ENCODE peak calls at places on chromosomes 2 and 18, in six cellular contexts. S is neural crest cell, O is fibroblast of mammary gland, N is cardiac fibroblast, B is NB4, G is brain microvascular endothelial cell. E is an unnamed sample.

GRCh38 chr2:136319651-136320050 is 201.7 kb upstream of the CXCR4 start:
- DNase-seq in S (no peak), O (no peak), N (no peak), B (no peak), G (no peak), E (no peak)

GRCh38 chr2:54639609-54640008 is 83.9 kb upstream of the EML6 start:
- DNase-seq in S (no peak), O (peak), N (peak), B (no peak), G (no peak), E (no peak)

GRCh38 chr18:13407484-13407883 is 188.9 kb downstream of the LDLRAD4 start:
- DNase-seq in S (no peak), O (no peak), N (no peak), B (no peak), G (no peak), E (no peak)

GRCh38 chr2:19219060-19219459 is 139.4 kb downstream of the OSR1 start:
- DNase-seq in S (no peak), O (no peak), N (no peak), B (no peak), G (no peak), E (no peak)

GRCh38 chr2:216829533-216829932 is 30.3 kb downstream of the TNP1 start:
- DNase-seq in S (no peak), O (peak), N (peak), B (no peak), G (peak), E (no peak)

GRCh38 chr2:56448403-56448998 is 264.7 kb downstream of the CCDC85A start:
- DNase-seq in S (no peak), O (no peak), N (no peak), B (no peak), G (no peak), E (no peak)

GRCh38 chr18:21598726-21599584 is 1.5 kb downstream of the ESCO1 start:
- DNase-seq in S (no peak), O (no peak), N (peak), B (peak), G (no peak), E (peak)

GRCh38 chr2:176130153-176130916 is 830 bp downstream of the HOXD8 start:
- DNase-seq in S (no peak), O (peak), N (no peak), B (no peak), G (no peak), E (no peak)

GRCh38 chr18:55839350-55839749 is 251.4 kb upstream of the TCF4 start:
- DNase-seq in S (no peak), O (peak), N (peak), B (no peak), G (peak), E (no peak)

GRCh38 chr2:38499921-38500634 is 102.7 kb downstream of the HNRNPLL start:
- DNase-seq in S (no peak), O (no peak), N (peak), B (no peak), G (no peak), E (no peak)

GRCh38 chr2:118945921-118946320 is 3.9 kb downstream of the MARCO start:
- DNase-seq in S (no peak), O (peak), N (no peak), B (peak), G (no peak), E (no peak)
- TF ChIP-seq CTCF in S (peak), O (no peak), N (no peak), B (no peak), G (no peak), E (no peak)

GRCh38 chr18:37314534-37314933 is 251.1 kb downstream of the CELF4 start:
- DNase-seq in S (no peak), O (no peak), N (no peak), B (no peak), G (no peak), E (no peak)
- TF ChIP-seq CTCF in S (no peak), O (no peak), N (no peak), B (no peak), G (no peak), E (no peak)

GRCh38 chr2:46552528-46552927 is 73.2 kb downstream of the TMEM247 start:
- DNase-seq in S (no peak), O (no peak), N (no peak), B (no peak), G (no peak), E (no peak)

GRCh38 chr2:46554381-46554780 is 75.0 kb downstream of the TMEM247 start:
- DNase-seq in S (no peak), O (peak), N (peak), B (no peak), G (no peak), E (no peak)

GRCh38 chr2:46557788-46558187 is 78.4 kb downstream of the TMEM247 start:
- DNase-seq in S (no peak), O (no peak), N (no peak), B (no peak), G (no peak), E (peak)

GRCh38 chr2:46555011-46555410 is 75.6 kb downstream of the TMEM247 start:
- DNase-seq in S (peak), O (no peak), N (no peak), B (peak), G (no peak), E (no peak)

DNA sequence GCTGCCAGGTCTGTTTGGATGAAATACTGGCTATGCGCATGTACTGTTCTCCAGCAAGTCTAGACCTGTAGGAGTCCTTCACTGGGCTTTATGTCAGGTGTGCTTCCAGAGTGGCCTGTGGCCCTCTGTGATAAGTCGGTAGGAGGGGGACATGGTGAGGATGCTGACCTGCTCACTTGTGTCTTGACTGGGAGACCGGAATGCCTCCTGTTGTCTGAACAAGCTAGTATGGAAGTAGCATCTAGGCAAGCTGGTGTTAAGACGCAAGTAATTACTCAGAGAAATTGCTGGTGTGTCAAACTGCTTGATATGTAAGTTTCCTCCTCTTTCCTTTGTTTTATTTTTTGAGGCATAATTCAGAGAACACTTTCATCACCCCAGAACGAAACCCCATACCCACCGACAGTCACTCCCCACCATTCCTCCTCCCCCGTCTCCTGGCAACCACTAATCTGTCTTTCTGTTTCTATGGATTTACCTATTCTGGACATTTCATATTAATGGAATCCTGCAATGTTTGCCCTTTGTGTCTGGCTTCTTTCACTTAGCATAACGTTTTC is 76.4 kb downstream of the TMEM247 start:
- DNase-seq in S (no peak), O (no peak), N (no peak), B (no peak), G (no peak), E (no peak)
- TF ChIP-seq CTCF in S (no peak), O (no peak), N (no peak), B (no peak), G (no peak), E (no peak)

GRCh38 chr2:6794484-6794883 is 71.2 kb downstream of the CMPK2 start:
- DNase-seq in S (no peak), O (no peak), N (no peak), B (no peak), G (no peak), E (no peak)

GRCh38 chr2:6793913-6794312 is 71.8 kb downstream of the CMPK2 start:
- DNase-seq in S (no peak), O (no peak), N (no peak), B (no peak), G (no peak), E (no peak)

GRCh38 chr2:6793371-6793770 is 72.3 kb downstream of the CMPK2 start:
- DNase-seq in S (no peak), O (peak), N (no peak), B (peak), G (no peak), E (no peak)

GRCh38 chr2:6789559-6790138 is 76.1 kb downstream of the CMPK2 start:
- DNase-seq in S (no peak), O (no peak), N (no peak), B (no peak), G (no peak), E (no peak)

DNA sequence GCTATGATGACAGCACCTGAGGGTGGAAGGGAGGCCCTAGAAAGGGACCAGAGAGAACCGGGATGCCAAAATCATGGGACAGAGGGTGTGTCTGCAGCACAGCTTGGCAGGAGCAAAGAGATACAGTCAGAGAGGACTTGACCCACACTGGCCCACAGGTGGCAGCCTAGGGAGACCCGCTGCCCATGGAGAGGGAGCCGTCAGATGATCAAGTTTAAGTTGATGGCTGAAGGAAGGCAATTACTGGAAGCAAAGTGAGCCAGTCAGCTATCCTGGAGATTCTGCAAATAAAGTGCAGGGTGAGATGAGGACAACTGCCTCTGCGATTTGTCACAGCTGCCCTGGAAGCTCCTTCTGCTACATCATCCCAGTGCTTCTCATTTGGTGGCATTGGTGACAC is 74.0 kb downstream of the CMPK2 start:
- DNase-seq in S (no peak), O (no peak), N (no peak), B (peak), G (no peak), E (no peak)
- TF ChIP-seq CTCF in S (peak), O (no peak), N (no peak), B (peak), G (peak), E (peak)

GRCh38 chr2:68764781-68765385 is 30.3 kb downstream of the ARHGAP25 start:
- DNase-seq in S (no peak), O (no peak), N (peak), B (peak), G (no peak), E (no peak)
- TF ChIP-seq CTCF in S (no peak), O (no peak), N (no peak), B (no peak), G (no peak), E (no peak)

GRCh38 chr18:61132036-61132435 is 201.2 kb upstream of the CDH20 start:
- DNase-seq in S (no peak), O (no peak), N (no peak), B (no peak), G (no peak), E (no peak)

GRCh38 chr18:61129001-61129400 is 204.2 kb upstream of the CDH20 start:
- DNase-seq in S (no peak), O (no peak), N (no peak), B (no peak), G (no peak), E (no peak)

DNA sequence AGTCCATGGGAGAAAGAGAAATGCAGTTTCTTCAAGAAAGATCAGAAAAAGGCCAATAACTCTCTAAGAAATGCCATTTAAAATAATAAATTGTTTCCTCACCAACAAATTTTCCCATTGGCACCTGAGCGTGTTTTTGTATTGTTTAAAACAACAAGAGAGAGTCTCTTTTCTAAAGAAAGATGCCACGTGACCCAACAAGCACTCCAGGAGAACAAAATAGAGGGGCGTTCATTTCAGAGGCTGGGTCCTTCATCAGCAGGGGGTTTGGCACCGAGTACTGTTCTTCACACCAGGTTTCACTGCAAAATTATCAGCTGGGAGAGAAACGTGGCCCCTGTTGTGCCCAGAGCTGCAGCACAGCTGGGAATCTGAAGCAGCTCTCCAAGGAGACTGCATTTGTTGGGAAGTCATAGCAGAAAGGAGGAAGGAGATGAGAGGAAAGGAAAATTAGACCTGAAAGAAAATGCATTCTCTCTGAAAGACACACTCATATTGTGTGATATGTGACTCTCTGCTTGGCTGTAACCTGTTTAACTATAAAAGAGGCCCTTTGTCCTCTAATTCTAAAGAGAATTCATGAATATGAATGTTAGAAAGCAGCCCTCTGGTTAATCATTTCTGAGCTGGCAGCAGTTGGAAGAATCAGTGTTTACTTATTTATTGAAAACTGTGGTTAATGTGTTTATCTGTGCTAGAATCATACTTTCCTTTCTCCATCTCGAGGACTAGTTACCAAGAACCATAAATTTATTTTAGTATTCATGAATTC is 205.3 kb upstream of the CDH20 start:
- DNase-seq in S (no peak), O (no peak), N (no peak), B (no peak), G (no peak), E (no peak)
- TF ChIP-seq CTCF in S (no peak), O (no peak), N (no peak), B (no peak), G (no peak), E (no peak)

GRCh38 chr2:77977486-77978063 is 455.4 kb upstream of the LRRTM4 start:
- DNase-seq in S (no peak), O (no peak), N (no peak), B (peak), G (no peak), E (no peak)
- TF ChIP-seq CTCF in S (peak), O (no peak), N (no peak), B (peak), G (no peak), E (no peak)

GRCh38 chr2:200795044-200795443 is 16.7 kb upstream of the BZW1 start:
- DNase-seq in S (no peak), O (peak), N (peak), B (peak), G (peak), E (no peak)
- TF ChIP-seq CTCF in S (no peak), O (no peak), N (no peak), B (no peak), G (no peak), E (no peak)

GRCh38 chr2:69767034-69767433 is 25.1 kb downstream of the ANXA4 start:
- DNase-seq in S (no peak), O (peak), N (peak), B (no peak), G (peak), E (no peak)
- TF ChIP-seq CTCF in S (no peak), O (peak), N (no peak), B (no peak), G (peak), E (no peak)

E was measured in GM12865.